ENCODE peak calls at places on chromosomes 12 and 14, in six cellular contexts. M is astrocyte of the cerebellum, J is adrenal gland, L is body of pancreas, E is cardiac fibroblast, K is heart right ventricle. A is an unnamed sample.

GRCh38 chr12:65364021-65364420 is 85.5 kb downstream of the MSRB3 start:
- DNase-seq in M (no peak), J (no peak), L (no peak), E (peak), K (no peak), A (no peak)

GRCh38 chr12:43836455-43836989 is 641 bp downstream of the TMEM117 start:
- DNase-seq in M (no peak), J (peak), L (peak), E (peak), K (peak), A (no peak)

GRCh38 chr14:105877645-105878044 is 351.3 kb downstream of the TMEM121 start:
- DNase-seq in M (no peak), J (no peak), L (no peak), E (no peak), K (no peak), A (no peak)

GRCh38 chr12:117468016-117468415 is 106.6 kb upstream of the NOS1 start:
- DNase-seq in M (no peak), J (no peak), L (no peak), E (no peak), K (no peak), A (no peak)

GRCh38 chr12:127363392-127363791 is 903.6 kb upstream of the TMEM132C start:
- DNase-seq in M (no peak), J (no peak), L (no peak), E (no peak), K (no peak), A (no peak)

GRCh38 chr14:76313861-76314260 is 62.1 kb upstream of the ESRRB start:
- DNase-seq in M (no peak), J (no peak), L (no peak), E (no peak), K (no peak), A (no peak)

GRCh38 chr14:34018564-34019244 is 67.8 kb upstream of the EGLN3 start:
- DNase-seq in M (no peak), J (no peak), L (no peak), E (peak), K (peak), A (no peak)

GRCh38 chr12:8108808-8109398 is 14.5 kb upstream of the CLEC4A start:
- DNase-seq in M (peak), J (peak), L (peak), E (peak), K (peak), A (peak)

GRCh38 chr14:21066882-21067502 is 3.1 kb upstream of the ARHGEF40 start:
- DNase-seq in M (no peak), J (no peak), L (no peak), E (no peak), K (no peak), A (no peak)

GRCh38 chr14:21964180-21964579 is 290.6 kb upstream of the OR4E1 start:
- DNase-seq in M (no peak), J (no peak), L (no peak), E (no peak), K (no peak), A (no peak)

GRCh38 chr12:119659289-119659897 is 8.5 kb upstream of the PRKAB1 start:
- DNase-seq in M (no peak), J (peak), L (peak), E (peak), K (no peak), A (no peak)

GRCh38 chr12:7935773-7936581 is at the start of gene SLC2A3:
- DNase-seq in M (peak), J (peak), L (peak), E (peak), K (peak), A (peak)

GRCh38 chr12:9649532-9649940 is 20.0 kb upstream of the CLEC2D start:
- DNase-seq in M (no peak), J (no peak), L (no peak), E (no peak), K (no peak), A (no peak)

GRCh38 chr14:60396718-60397343 is 89.0 kb downstream of the C14orf39 start:
- DNase-seq in M (no peak), J (no peak), L (no peak), E (no peak), K (no peak), A (no peak)

GRCh38 chr14:31209605-31210004 is 2.0 kb upstream of the HECTD1 start:
- DNase-seq in M (no peak), J (no peak), L (no peak), E (no peak), K (no peak), A (no peak)

GRCh38 chr14:94158239-94158888 is 15.8 kb upstream of the PPP4R4 start:
- DNase-seq in M (no peak), J (no peak), L (no peak), E (no peak), K (no peak), A (no peak)

GRCh38 chr14:99256483-99256874 is 15.5 kb downstream of the BCL11B start:
- DNase-seq in M (no peak), J (no peak), L (no peak), E (no peak), K (no peak), A (no peak)

GRCh38 chr12:26740991-26741390 is 92.0 kb downstream of the ITPR2 start:
- DNase-seq in M (no peak), J (no peak), L (no peak), E (no peak), K (no peak), A (no peak)

GRCh38 chr12:93727911-93728310 is 50.7 kb downstream of the CRADD start:
- DNase-seq in M (no peak), J (no peak), L (no peak), E (no peak), K (no peak), A (no peak)

GRCh38 chr12:25958254-25959068 is at the start of gene RASSF8:
- DNase-seq in M (peak), J (peak), L (peak), E (peak), K (peak), A (peak)

GRCh38 chr12:49675137-49675536 is 32.1 kb downstream of the FMNL3 start:
- DNase-seq in M (no peak), J (no peak), L (no peak), E (no peak), K (no peak), A (no peak)

GRCh38 chr14:88227693-88228092 is 95.4 kb downstream of the KCNK10 start:
- DNase-seq in M (no peak), J (no peak), L (no peak), E (no peak), K (no peak), A (no peak)

GRCh38 chr12:51678086-51678724 is 87.2 kb downstream of the SCN8A start:
- DNase-seq in M (peak), J (peak), L (peak), E (peak), K (no peak), A (peak)

GRCh38 chr12:2970744-2971143 is 11.5 kb downstream of the TEAD4 start:
- DNase-seq in M (no peak), J (no peak), L (no peak), E (peak), K (no peak), A (no peak)

DNA sequence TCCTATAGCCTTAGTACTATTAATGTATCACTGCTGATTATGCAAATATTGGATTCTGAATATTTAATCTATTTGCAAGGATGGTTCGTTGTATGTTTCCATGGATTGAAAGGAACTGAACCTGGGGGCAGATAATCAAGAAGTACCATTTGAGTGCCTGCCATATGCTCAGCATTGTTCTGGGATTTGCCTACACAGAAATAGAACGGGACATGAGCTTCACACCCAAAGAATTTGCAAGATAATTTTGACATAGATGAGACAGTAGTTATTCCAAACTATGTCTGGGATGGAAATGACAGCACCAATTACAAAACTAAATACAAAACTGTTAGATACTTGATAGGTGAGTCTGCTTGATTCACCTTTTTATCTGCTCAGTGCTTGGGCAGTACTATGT is 132.7 kb upstream of the NPAS3 start:
- DNase-seq in M (no peak), J (no peak), L (no peak), E (no peak), K (no peak), A (no peak)
- TF ChIP-seq CTCF in M (no peak), J (no peak), L (no peak), E (no peak), K (no peak), A (no peak)

GRCh38 chr14:24282736-24283135 is 11.3 kb upstream of the RABGGTA start:
- DNase-seq in M (no peak), J (no peak), L (no peak), E (no peak), K (no peak), A (no peak)

GRCh38 chr14:24285351-24285750 is 14.0 kb upstream of the RABGGTA start:
- DNase-seq in M (no peak), J (no peak), L (no peak), E (no peak), K (no peak), A (no peak)

GRCh38 chr14:24284501-24285035 is 13.2 kb upstream of the RABGGTA start:
- DNase-seq in M (no peak), J (no peak), L (no peak), E (no peak), K (no peak), A (no peak)

GRCh38 chr14:24280797-24281460 is 9.5 kb upstream of the RABGGTA start:
- DNase-seq in M (no peak), J (no peak), L (no peak), E (peak), K (no peak), A (no peak)

DNA sequence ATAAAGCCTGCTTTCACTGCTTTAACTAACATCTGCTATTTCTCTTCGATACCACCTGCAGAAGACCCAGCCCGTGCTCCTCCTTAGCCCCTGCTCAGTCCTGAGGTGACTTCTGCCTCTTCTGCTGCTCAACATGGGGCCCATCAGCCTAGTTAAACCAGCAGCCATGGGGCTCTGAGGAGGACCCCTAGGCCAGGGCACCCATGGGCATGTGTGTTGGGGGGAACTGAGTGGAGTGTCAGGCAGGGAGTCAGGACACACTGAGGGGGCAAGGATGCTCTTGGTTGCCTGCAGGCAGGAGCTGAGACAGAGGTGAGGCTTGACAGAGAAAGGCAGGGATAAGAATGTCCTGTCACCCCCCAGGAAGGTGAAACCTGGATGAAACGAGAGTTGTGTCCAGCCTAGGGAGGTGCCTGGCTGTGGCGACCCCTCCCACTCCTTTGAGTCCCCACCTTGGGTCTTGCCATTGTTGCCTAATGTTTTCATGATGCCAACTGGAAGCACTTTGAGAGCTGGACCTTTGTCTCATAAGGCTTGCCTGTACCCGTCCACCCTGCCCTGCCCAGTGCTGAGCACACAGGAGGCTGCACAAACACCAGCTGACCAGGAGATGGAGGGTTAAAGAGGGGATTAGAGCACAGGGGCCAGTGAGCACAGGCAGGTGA is 12.5 kb upstream of the RABGGTA start:
- DNase-seq in M (no peak), J (no peak), L (no peak), E (no peak), K (no peak), A (no peak)
- TF ChIP-seq CTCF in M (no peak), J (no peak), L (no peak), E (no peak), K (no peak), A (no peak)

GRCh38 chr12:40104461-40105264 is 1.2 kb downstream of the SLC2A13 start:
- DNase-seq in M (no peak), J (peak), L (peak), E (peak), K (peak), A (no peak)

GRCh38 chr12:40106202-40106533 is 287 bp upstream of the SLC2A13 start:
- DNase-seq in M (no peak), J (no peak), L (no peak), E (no peak), K (no peak), A (no peak)

GRCh38 chr12:40106655-40107054 is 774 bp upstream of the SLC2A13 start:
- DNase-seq in M (no peak), J (no peak), L (no peak), E (no peak), K (no peak), A (no peak)

GRCh38 chr12:40105265-40105514 is 691 bp downstream of the SLC2A13 start:
- DNase-seq in M (no peak), J (peak), L (peak), E (no peak), K (peak), A (no peak)

DNA sequence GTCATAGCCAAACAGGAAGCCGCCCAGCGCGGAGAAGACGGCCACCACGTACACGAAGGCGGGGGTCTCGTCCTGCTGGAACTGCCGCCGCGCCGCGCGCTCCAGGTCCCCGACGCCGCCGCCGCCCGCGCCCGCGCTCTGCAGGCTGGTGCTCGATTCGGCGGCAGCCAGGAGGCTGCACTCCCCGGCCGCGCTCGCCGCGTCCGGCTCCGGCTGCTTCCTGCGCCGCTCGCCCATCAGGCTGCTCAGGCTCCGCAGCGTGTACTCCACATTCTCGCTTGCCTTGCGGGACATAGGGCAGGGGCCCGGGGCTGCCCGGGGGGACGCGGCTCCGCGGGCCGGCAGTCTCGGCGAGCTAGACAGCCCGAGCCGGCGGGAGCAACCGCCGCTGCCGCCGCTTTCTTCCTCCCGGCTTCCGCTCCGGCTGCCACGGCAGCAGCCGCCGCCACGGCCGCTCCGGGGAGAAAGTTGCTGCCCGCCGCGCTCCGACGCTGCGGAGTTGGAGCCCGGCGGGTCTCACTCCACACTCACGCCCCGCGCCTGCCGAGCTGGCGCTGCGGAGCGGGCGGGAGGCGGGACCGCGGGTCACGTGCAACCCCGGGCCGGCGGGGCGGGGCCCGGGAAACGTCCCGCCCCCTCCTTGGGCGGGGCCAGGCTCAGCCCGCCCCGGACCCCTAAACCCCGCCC is at the start of gene SLC2A13:
- DNase-seq in M (peak), J (peak), L (peak), E (peak), K (peak), A (peak)
- TF ChIP-seq CTCF in M (no peak), J (no peak), L (no peak), E (no peak), K (no peak), A (no peak)

GRCh38 chr14:50055461-50056228 is 60.7 kb downstream of the VCPKMT start:
- DNase-seq in M (no peak), J (peak), L (no peak), E (no peak), K (no peak), A (no peak)
- TF ChIP-seq CTCF in M (no peak), J (peak), L (peak), E (no peak), K (peak), A (no peak)

GRCh38 chr14:50679674-50680073 is 11.6 kb upstream of the SAV1 start:
- DNase-seq in M (no peak), J (no peak), L (no peak), E (no peak), K (no peak), A (no peak)
- TF ChIP-seq CTCF in M (no peak), J (no peak), L (no peak), E (no peak), K (no peak), A (no peak)

DNA sequence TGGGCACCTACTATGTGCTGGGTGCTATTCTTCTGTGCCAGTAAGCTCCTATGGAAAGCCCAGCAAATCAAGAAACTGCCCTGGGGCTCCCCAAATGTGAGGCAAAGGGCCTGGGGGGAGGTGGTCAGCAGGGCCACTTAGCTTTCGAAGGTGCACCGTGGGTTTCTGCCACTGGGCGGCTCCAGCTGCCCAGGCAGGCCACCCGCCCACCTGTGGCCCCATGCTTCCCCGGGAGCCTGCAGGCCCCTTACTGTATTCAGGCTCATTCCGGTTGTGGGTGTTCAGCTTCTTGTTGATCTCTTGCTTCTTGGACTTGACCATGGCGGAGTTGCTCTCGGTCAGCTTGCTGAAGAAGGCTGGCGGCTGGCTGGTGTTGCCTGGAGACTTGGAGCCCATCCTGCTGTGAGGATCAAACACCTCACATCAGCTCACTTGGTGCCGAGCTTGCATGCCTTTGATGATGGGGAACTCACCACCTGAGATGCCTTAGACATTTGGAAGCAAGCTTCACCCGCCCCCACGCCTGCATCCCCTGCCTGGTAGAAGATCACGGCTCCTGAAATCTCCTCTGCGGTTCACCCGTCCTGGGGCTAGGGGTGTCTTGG is 37.3 kb downstream of the RFLNA start:
- DNase-seq in M (no peak), J (no peak), L (no peak), E (no peak), K (no peak), A (no peak)
- TF ChIP-seq CTCF in M (peak), J (no peak), L (no peak), E (peak), K (no peak), A (peak)